ENCODE peak calls at places on chromosomes 5 and 9, in seven cellular contexts. M is mesothelial cell of epicardium; V is WERI-Rb-1; N is amniotic stem cell; S is CD8-positive, alpha-beta memory T cell; J is EL; A is A549. I is an unnamed sample.

GRCh38 chr5:380701-381309 is 59.3 kb downstream of the AHRR start:
- DNase-seq in N (no peak), V (no peak), J (no peak), S (no peak), A (no peak), M (no peak), I (no peak)

GRCh38 chr9:126722922-126723806 is 81.7 kb upstream of the ZBTB43 start:
- DNase-seq in M (peak), N (no peak), V (peak), J (peak), A (no peak), S (peak), I (no peak)

GRCh38 chr5:125088522-125089105 is 342.2 kb upstream of the ZNF608 start:
- DNase-seq in M (no peak), N (no peak), S (no peak), V (no peak), A (no peak), J (no peak), I (no peak)

GRCh38 chr5:55985181-55985580 is 9.6 kb downstream of the IL6ST start:
- DNase-seq in S (no peak), V (no peak), M (no peak), N (no peak), J (no peak), A (no peak), I (no peak)

GRCh38 chr5:95697781-95698681 is 15.2 kb upstream of the SPATA9 start:
- DNase-seq in A (no peak), N (no peak), V (no peak), S (no peak), J (peak), M (no peak), I (no peak)

GRCh38 chr5:104418056-104418455 is 855.5 kb upstream of the NUDT12 start:
- DNase-seq in S (no peak), N (no peak), A (no peak), J (no peak), V (no peak), M (no peak), I (no peak)

GRCh38 chr5:101206534-101206933 is 303.5 kb upstream of the ST8SIA4 start:
- DNase-seq in J (no peak), V (no peak), M (no peak), A (no peak), N (no peak), S (no peak), I (no peak)

GRCh38 chr5:14685757-14686156 is 21.2 kb downstream of the OTULIN start:
- DNase-seq in J (peak), N (no peak), V (peak), A (peak), S (peak), M (no peak), I (peak)

GRCh38 chr9:135641745-135642144 is 2.4 kb upstream of the GLT6D1 start:
- DNase-seq in N (no peak), J (peak), M (no peak), A (no peak), S (no peak), V (no peak), I (no peak)

GRCh38 chr5:167574381-167574780 is 717.1 kb upstream of the WWC1 start:
- DNase-seq in J (no peak), S (no peak), A (no peak), M (no peak), V (no peak), N (no peak), I (no peak)

GRCh38 chr5:115807654-115808052 is 8.8 kb downstream of the CDO1 start:
- DNase-seq in J (no peak), V (no peak), M (no peak), N (no peak), S (no peak), A (no peak), I (no peak)

GRCh38 chr9:91809581-91810285 is 140.3 kb downstream of the ROR2 start:
- DNase-seq in A (no peak), M (peak), N (no peak), V (no peak), S (no peak), J (peak), I (no peak)

GRCh38 chr9:72356019-72356653 is 8.9 kb downstream of the ZFAND5 start:
- DNase-seq in M (no peak), J (no peak), A (no peak), V (no peak), S (no peak), N (no peak), I (peak)

GRCh38 chr5:54049963-54050362 is 260.4 kb downstream of the ARL15 start:
- DNase-seq in J (peak), V (no peak), M (no peak), A (no peak), N (peak), S (no peak), I (no peak)

GRCh38 chr9:77735515-77735914 is 87.4 kb upstream of the GNA14 start:
- DNase-seq in V (no peak), M (no peak), N (no peak), J (peak), A (no peak), S (no peak), I (no peak)

GRCh38 chr5:172766287-172767104 is 4.5 kb downstream of the DUSP1 start:
- DNase-seq in A (no peak), M (no peak), J (peak), N (peak), V (no peak), S (peak), I (peak)

GRCh38 chr5:79133657-79134451 is 22.2 kb downstream of the BHMT start:
- DNase-seq in A (peak), M (peak), V (peak), J (peak), S (peak), N (peak), I (peak)

GRCh38 chr9:136075134-136075841 is 19.8 kb downstream of the NACC2 start:
- DNase-seq in V (no peak), J (no peak), M (no peak), N (no peak), S (no peak), A (no peak), I (peak)

GRCh38 chr5:181039961-181040915 is at the start of gene BTNL9:
- DNase-seq in V (no peak), S (no peak), M (no peak), N (no peak), J (no peak), A (no peak), I (no peak)

GRCh38 chr5:172806897-172807672 is 27.0 kb upstream of the ERGIC1 start:
- DNase-seq in S (peak), V (no peak), N (peak), M (no peak), A (peak), J (peak), I (peak)

I was measured in midbrain.